ENCODE peak calls at places on chromosomes 6 and 20, in five cellular contexts. E is KG1, I is B cell, X is left lung, M is NCI-H2171. R is an unnamed sample.

GRCh38 chr6:153130515-153131036 is 506 bp downstream of the RGS17 start:
- DNase-seq in I (peak), X (no peak), E (no peak), M (no peak), R (no peak)

GRCh38 chr6:135910943-135911618 is 59.6 kb downstream of the PDE7B start:
- DNase-seq in E (no peak), I (no peak), X (no peak), M (no peak), R (no peak)

GRCh38 chr6:169795196-169795595 is 43.8 kb downstream of the ERMARD start:
- DNase-seq in M (no peak), I (no peak), X (no peak), E (no peak), R (no peak)

GRCh38 chr6:6494677-6495076 is 93.8 kb upstream of the LY86 start:
- DNase-seq in E (peak), X (peak), M (no peak), I (peak), R (no peak)

GRCh38 chr6:7215140-7215539 is 97.9 kb downstream of the SSR1 start:
- DNase-seq in X (no peak), E (no peak), I (no peak), M (no peak), R (no peak)

GRCh38 chr6:16595514-16595913 is 165.7 kb downstream of the ATXN1 start:
- DNase-seq in E (no peak), I (no peak), M (no peak), X (no peak), R (no peak)

GRCh38 chr6:12275084-12275483 is 15.1 kb upstream of the EDN1 start:
- DNase-seq in E (no peak), I (no peak), M (no peak), X (no peak), R (no peak)

GRCh38 chr6:37965964-37966676 is 146.6 kb downstream of the ZFAND3 start:
- DNase-seq in X (no peak), M (no peak), E (no peak), I (no peak), R (no peak)

GRCh38 chr6:20826378-20826777 is 292.1 kb downstream of the CDKAL1 start:
- DNase-seq in X (no peak), I (no peak), M (no peak), E (no peak), R (no peak)

GRCh38 chr6:125041740-125042459 is 79.7 kb downstream of the RNF217 start:
- DNase-seq in I (no peak), M (no peak), E (no peak), X (no peak), R (no peak)

GRCh38 chr6:42375007-42375635 is 76.6 kb downstream of the TRERF1 start:
- DNase-seq in E (no peak), M (peak), I (no peak), X (no peak), R (no peak)

GRCh38 chr6:32666420-32667300 is at the start of gene HLA-DQB1:
- DNase-seq in X (no peak), I (peak), M (no peak), E (peak), R (no peak)

GRCh38 chr6:138500867-138501446 is 1.7 kb upstream of the NHSL1 start:
- DNase-seq in M (no peak), X (no peak), E (no peak), I (no peak), R (no peak)

GRCh38 chr20:34281177-34281576 is 22.0 kb downstream of the AHCY start:
- DNase-seq in I (no peak), X (no peak), M (no peak), E (no peak), R (no peak)

GRCh38 chr20:16279320-16279719 is 293.9 kb downstream of the KIF16B start:
- DNase-seq in M (no peak), X (no peak), E (no peak), I (no peak), R (no peak)

GRCh38 chr6:41406821-41407787 is 71.7 kb downstream of the NCR2 start:
- DNase-seq in I (peak), X (peak), E (no peak), M (no peak), R (no peak)

GRCh38 chr6:45884336-45884735 is 131.3 kb downstream of the CLIC5 start:
- DNase-seq in X (no peak), I (no peak), E (no peak), M (no peak), R (no peak)

GRCh38 chr6:134123666-134124208 is 71.3 kb upstream of the SLC2A12 start:
- DNase-seq in E (peak), X (no peak), M (peak), I (no peak), R (no peak)

GRCh38 chr6:108597601-108598315 is 37.0 kb downstream of the FOXO3 start:
- DNase-seq in I (no peak), X (no peak), M (no peak), E (no peak), R (no peak)

GRCh38 chr6:34359438-34360158 is 32.9 kb downstream of the NUDT3 start:
- DNase-seq in I (no peak), E (no peak), M (peak), X (no peak), R (no peak)

GRCh38 chr6:148723484-148723883 is 23.3 kb upstream of the UST start:
- DNase-seq in I (no peak), X (no peak), M (no peak), E (no peak), R (no peak)

GRCh38 chr20:20956586-20956985 is 149.6 kb downstream of the LINC00237 start:
- DNase-seq in M (no peak), X (no peak), E (no peak), I (no peak), R (no peak)

R was measured in chondrocyte.